ENCODE peak calls at places on chromosomes 3 and 15, in five cellular contexts. X is GM12878, D is A549, L is endothelial cell of umbilical vein, G is HCT116. B is an unnamed sample.

GRCh38 chr15:64211696-64212095 is 48.9 kb upstream of the PPIB start:
- DNase-seq in D (no peak), X (no peak), G (no peak), L (no peak), B (no peak)

GRCh38 chr3:186097663-186098451 is 11.0 kb downstream of the ETV5 start:
- DNase-seq in G (peak; percentile 64), L (peak; percentile 96), D (peak; percentile 91), X (no peak), B (no peak)

GRCh38 chr3:65955792-65956477 is 82.8 kb downstream of the MAGI1 start:
- DNase-seq in L (peak; percentile 46), D (peak; percentile 37), G (peak; percentile 77), X (no peak), B (no peak)

GRCh38 chr15:72758195-72758594 is 25.4 kb downstream of the ADPGK start:
- DNase-seq in G (no peak), L (peak; percentile 68), D (peak; percentile 19), X (no peak), B (no peak)

GRCh38 chr3:114453296-114453888 is 159.6 kb downstream of the TIGIT start:
- DNase-seq in D (no peak), G (no peak), L (peak; percentile 7), X (no peak), B (no peak)

GRCh38 chr15:87871738-87872315 is 384.7 kb downstream of the NTRK3 start:
- DNase-seq in L (no peak), D (no peak), G (no peak), X (no peak), B (no peak)

GRCh38 chr15:25060996-25061620 is 106.3 kb downstream of the SNRPN start:
- DNase-seq in D (no peak), L (no peak), G (no peak), X (no peak), B (no peak)

GRCh38 chr3:147620906-147621305 is 211.7 kb downstream of the ZIC1 start:
- DNase-seq in G (no peak), D (no peak), X (no peak), L (no peak), B (no peak)

GRCh38 chr15:70029297-70029701 is 68.4 kb downstream of the TLE3 start:
- DNase-seq in D (no peak), X (no peak), G (no peak), L (no peak), B (no peak)

GRCh38 chr15:46177219-46177618 is 542.4 kb downstream of the SQOR start:
- DNase-seq in L (no peak), X (no peak), D (no peak), G (no peak), B (no peak)

GRCh38 chr15:83318861-83319415 is 34.5 kb upstream of the BNC1 start:
- DNase-seq in X (no peak), L (no peak), G (no peak), D (no peak), B (no peak)

GRCh38 chr15:83320404-83320803 is 35.9 kb upstream of the BNC1 start:
- DNase-seq in D (peak; percentile 42), G (no peak), X (no peak), L (no peak), B (no peak)

GRCh38 chr15:83322061-83322460 is 37.6 kb upstream of the BNC1 start:
- DNase-seq in D (no peak), L (no peak), G (no peak), X (no peak), B (no peak)

GRCh38 chr15:83319771-83320170 is 35.3 kb upstream of the BNC1 start:
- DNase-seq in D (no peak), L (no peak), G (no peak), X (no peak), B (no peak)

GRCh38 chr15:83320831-83321230 is 36.4 kb upstream of the BNC1 start:
- DNase-seq in G (no peak), X (no peak), D (peak; percentile 41), L (no peak), B (no peak)
- TF ChIP-seq MAX in G (no peak), X (no peak), D (no peak), L (no peak), B (no peak)

GRCh38 chr3:89851974-89852621 is 744.7 kb downstream of the EPHA3 start:
- DNase-seq in L (no peak), D (peak; percentile 1), G (no peak), X (no peak), B (peak; percentile 47)
- TF ChIP-seq CTCF in L (no peak), D (no peak), G (no peak), X (peak; percentile 10), B (peak; percentile 72)

DNA sequence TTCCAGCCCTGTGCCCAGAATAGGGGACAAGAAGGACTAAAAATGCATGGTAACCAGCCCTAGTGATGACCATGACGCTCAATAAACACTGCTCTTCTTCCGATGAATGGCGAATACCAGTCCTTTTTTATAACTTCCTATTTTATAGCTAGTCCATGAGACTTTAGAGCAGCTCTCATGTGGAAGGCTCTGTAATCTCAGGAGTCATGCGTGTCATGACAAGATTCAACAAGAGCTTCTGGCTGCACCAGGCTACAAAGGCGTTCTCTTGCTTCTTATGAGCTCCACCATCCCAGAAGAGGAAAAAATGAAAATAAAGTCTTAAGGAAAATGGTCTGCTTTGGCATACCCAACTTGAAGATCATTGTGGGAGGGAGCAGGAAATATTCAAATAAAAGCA is 141.0 kb downstream of the TMCO5A start:
- DNase-seq in G (no peak), D (no peak), L (no peak), X (no peak), B (no peak)
- H3K4me3 ChIP-seq in G (no peak overlapping the region), D (no peak overlapping the region), L (no peak overlapping the region), X (no peak overlapping the region), B (no peak overlapping the region)

GRCh38 chr3:12966847-12967750 is 106.1 kb downstream of the IQSEC1 start:
- DNase-seq in G (no peak), D (no peak), X (no peak), L (peak; percentile 35), B (peak; percentile 30)
- TF ChIP-seq MAX in G (no peak), D (peak; percentile 24), X (no peak), L (no peak), B (no peak)

GRCh38 chr3:188231454-188231853 is 77.5 kb downstream of the LPP start:
- DNase-seq in D (no peak), X (no peak), G (no peak), L (no peak), B (no peak)
- TF ChIP-seq CTCF in D (no peak), X (no peak), G (no peak), L (no peak), B (no peak)